ENCODE peak calls at places on chromosomes 7 and 10, in seven cellular contexts. X, G, Q, V, M, P and E are unnamed samples. For H3K4me1, the result is how much of the 10 kb centered on the place peaks cover.

GRCh38 chr7:102393467-102393866 is 2.7 kb upstream of the PRKRIP1 start:
- DNase-seq in X (no peak), G (no peak), Q (no peak), V (no peak), M (no peak), P (no peak), E (no peak)

GRCh38 chr7:34057956-34058355 is 152.6 kb downstream of the BMPER start:
- DNase-seq in X (no peak), G (no peak), Q (no peak), V (no peak), M (no peak), P (no peak), E (no peak)

GRCh38 chr10:34017281-34017680 is 682.8 kb upstream of the NRP1 start:
- DNase-seq in X (peak), G (no peak), Q (no peak), V (no peak), M (no peak), P (no peak), E (no peak)

GRCh38 chr7:142516038-142516501 is 233.2 kb upstream of the PRSS1 start:
- DNase-seq in X (peak), G (peak), Q (no peak), V (no peak), M (no peak), P (no peak), E (peak)

GRCh38 chr10:69377936-69378335 is 38.8 kb downstream of the TACR2 start:
- DNase-seq in X (no peak), G (no peak), Q (no peak), V (no peak), M (no peak), P (peak), E (no peak)

GRCh38 chr7:134562136-134562535 is 13.2 kb downstream of the AKR1B15 start:
- DNase-seq in X (no peak), G (no peak), Q (no peak), V (no peak), M (no peak), P (no peak), E (no peak)

GRCh38 chr7:43572516-43573049 is 10.3 kb upstream of the STK17A start:
- DNase-seq in X (no peak), G (no peak), Q (no peak), V (no peak), M (no peak), P (no peak), E (no peak)

GRCh38 chr7:80785961-80786360 is 132.9 kb downstream of the SEMA3C start:
- DNase-seq in X (no peak), G (no peak), Q (no peak), V (no peak), M (no peak), P (no peak), E (no peak)

GRCh38 chr7:106957766-106958165 is 86.7 kb upstream of the PRKAR2B start:
- DNase-seq in X (no peak), G (no peak), Q (no peak), V (no peak), M (no peak), P (no peak), E (no peak)

GRCh38 chr7:151125459-151125834 is 39.2 kb downstream of the AGAP3 start:
- DNase-seq in X (peak), G (peak), Q (no peak), V (no peak), M (peak), P (no peak), E (peak)

GRCh38 chr7:91140982-91141381 is 123.3 kb upstream of the FZD1 start:
- DNase-seq in X (peak), G (no peak), Q (no peak), V (no peak), M (no peak), P (no peak), E (no peak)

GRCh38 chr7:157827863-157828160 is 491.0 kb downstream of the DNAJB6 start:
- DNase-seq in X (no peak), G (no peak), Q (no peak), V (no peak), M (no peak), P (no peak), E (no peak)

GRCh38 chr7:73435471-73436009 is 2.0 kb downstream of the FZD9 start:
- DNase-seq in X (no peak), G (no peak), Q (no peak), V (no peak), M (no peak), P (no peak), E (no peak)

GRCh38 chr7:86939197-86939814 is 120.1 kb downstream of the ELAPOR2 start:
- DNase-seq in X (peak), G (peak), Q (no peak), V (no peak), M (no peak), P (no peak), E (peak)

GRCh38 chr7:145729701-145730100 is 386.9 kb upstream of the CNTNAP2 start:
- DNase-seq in X (no peak), G (no peak), Q (no peak), V (no peak), M (no peak), P (no peak), E (no peak)

GRCh38 chr10:42475168-42476098 is 162.9 kb downstream of the ZNF33B start:
- DNase-seq in X (no peak), G (no peak), Q (no peak), V (peak), M (peak), P (peak), E (no peak)

GRCh38 chr7:113664867-113665266 is 253.9 kb downstream of the PPP1R3A start:
- DNase-seq in X (no peak), G (no peak), Q (no peak), V (no peak), M (no peak), P (no peak), E (no peak)

GRCh38 chr7:25124485-25125136 is 449 bp downstream of the CYCS start:
- DNase-seq in X (peak), G (no peak), Q (peak), V (no peak), M (no peak), P (no peak), E (no peak)

GRCh38 chr7:22549667-22550513 is 49.9 kb upstream of the STEAP1B start:
- DNase-seq in X (peak), G (no peak), Q (no peak), V (no peak), M (no peak), P (no peak), E (no peak)

GRCh38 chr7:20539201-20539600 is 76.3 kb upstream of the ABCB5 start:
- DNase-seq in X (peak), G (no peak), Q (no peak), V (no peak), M (no peak), P (no peak), E (no peak)

GRCh38 chr7:145732521-145732920 is 384.1 kb upstream of the CNTNAP2 start:
- DNase-seq in X (no peak), G (no peak), Q (no peak), V (no peak), M (no peak), P (no peak), E (no peak)

GRCh38 chr7:48366096-48366495 is 194.8 kb downstream of the ABCA13 start:
- DNase-seq in X (no peak), G (no peak), Q (no peak), V (no peak), M (no peak), P (no peak), E (no peak)

GRCh38 chr10:14873090-14873760 is 5.4 kb upstream of the SUV39H2 start:
- DNase-seq in X (no peak), G (no peak), Q (no peak), V (no peak), M (no peak), P (no peak), E (no peak)

GRCh38 chr7:129769866-129770808 is 158.6 kb downstream of the NRF1 start:
- DNase-seq in X (no peak), G (no peak), Q (no peak), V (no peak), M (no peak), P (no peak), E (no peak)

GRCh38 chr10:127886371-127887051 is 6.2 kb downstream of the CLRN3 start:
- DNase-seq in X (no peak), G (no peak), Q (no peak), V (no peak), M (no peak), P (no peak), E (no peak)

GRCh38 chr10:33279276-33279675 is 55.2 kb downstream of the NRP1 start:
- DNase-seq in X (no peak), G (no peak), Q (no peak), V (no peak), M (no peak), P (no peak), E (no peak)

GRCh38 chr7:10910447-10910846 is 63.2 kb upstream of the PHF14 start:
- DNase-seq in X (no peak), G (no peak), Q (no peak), V (no peak), M (no peak), P (no peak), E (no peak)

GRCh38 chr10:3886191-3886590 is 101.2 kb upstream of the KLF6 start:
- DNase-seq in X (peak), G (no peak), Q (peak), V (peak), M (no peak), P (peak), E (no peak)

GRCh38 chr10:97207756-97208346 is 22.1 kb upstream of the SLIT1 start:
- DNase-seq in X (no peak), G (no peak), Q (no peak), V (no peak), M (no peak), P (no peak), E (no peak)

GRCh38 chr10:62166331-62167154 is 102.1 kb downstream of the RTKN2 start:
- DNase-seq in X (no peak), G (no peak), Q (no peak), V (peak), M (no peak), P (no peak), E (peak)

GRCh38 chr10:124603376-124604213 is 140.6 kb downstream of the FAM53B start:
- DNase-seq in X (no peak), G (no peak), Q (peak), V (peak), M (no peak), P (peak), E (no peak)

GRCh38 chr7:116271980-116272886 is 61.9 kb downstream of the TES start:
- DNase-seq in X (no peak), G (peak), Q (peak), V (peak), M (no peak), P (no peak), E (no peak)

GRCh38 chr7:2299131-2299829 is 15.0 kb downstream of the SNX8 start:
- DNase-seq in X (no peak), G (no peak), Q (no peak), V (peak), M (peak), P (no peak), E (no peak)

GRCh38 chr7:673681-674453 is 52.6 kb upstream of the DNAAF5 start:
- DNase-seq in X (no peak), G (no peak), Q (no peak), V (no peak), M (no peak), P (no peak), E (peak)

GRCh38 chr7:107661081-107661864 is 645 bp downstream of the SLC26A4 start:
- DNase-seq in X (peak), G (peak), Q (peak), V (peak), M (peak), P (peak), E (peak)

GRCh38 chr10:31921031-31921430 is 7.6 kb downstream of the ARHGAP12 start:
- DNase-seq in X (no peak), G (no peak), Q (no peak), V (no peak), M (no peak), P (no peak), E (no peak)

GRCh38 chr10:86289577-86289868 is 77.1 kb downstream of the GRID1 start:
- DNase-seq in X (no peak), G (no peak), Q (no peak), V (no peak), M (no peak), P (no peak), E (no peak)

GRCh38 chr7:67589178-67589577 is 592.5 kb downstream of the TYW1 start:
- DNase-seq in X (no peak), G (no peak), Q (no peak), V (no peak), M (no peak), P (no peak), E (no peak)

GRCh38 chr7:3510101-3511020 is 209.3 kb downstream of the SDK1 start:
- DNase-seq in X (no peak), G (no peak), Q (no peak), V (no peak), M (no peak), P (no peak), E (no peak)

GRCh38 chr10:28580825-28581224 is 47.9 kb downstream of the WAC start:
- DNase-seq in X (no peak), G (no peak), Q (no peak), V (no peak), M (no peak), P (no peak), E (no peak)

GRCh38 chr10:28585076-28585475 is 52.2 kb downstream of the WAC start:
- DNase-seq in X (no peak), G (no peak), Q (no peak), V (no peak), M (no peak), P (no peak), E (no peak)

GRCh38 chr10:28586176-28586575 is 53.3 kb downstream of the WAC start:
- DNase-seq in X (no peak), G (no peak), Q (no peak), V (no peak), M (no peak), P (no peak), E (no peak)

GRCh38 chr10:28578454-28578853 is 45.5 kb downstream of the WAC start:
- DNase-seq in X (no peak), G (no peak), Q (no peak), V (no peak), M (no peak), P (no peak), E (no peak)

DNA sequence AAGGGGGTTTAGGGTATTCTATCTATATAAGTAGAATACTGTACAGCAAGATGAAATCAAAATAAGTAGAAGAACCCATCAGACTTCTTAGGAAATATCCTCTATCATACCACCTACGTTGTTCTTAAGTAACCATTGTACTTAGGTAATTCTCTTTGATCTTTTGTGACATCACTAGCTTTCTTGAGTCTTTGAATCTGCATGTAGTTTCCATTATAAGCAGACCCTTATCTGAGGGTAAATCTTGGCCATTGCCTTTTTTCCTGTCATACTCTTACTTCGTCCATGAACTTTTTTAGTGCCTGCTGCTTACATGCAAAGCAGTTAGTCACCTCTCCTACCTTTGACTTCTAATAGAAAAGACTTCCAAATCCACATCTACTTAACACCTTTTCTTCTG is 49.0 kb downstream of the WAC start:
- DNase-seq in X (no peak), G (no peak), Q (no peak), V (no peak), M (no peak), P (no peak), E (no peak)
- H3K4me1 ChIP-seq in X (under half), G (under half), Q (under half), V (half or more), M (half or more), P (half or more), E (under half)

DNA sequence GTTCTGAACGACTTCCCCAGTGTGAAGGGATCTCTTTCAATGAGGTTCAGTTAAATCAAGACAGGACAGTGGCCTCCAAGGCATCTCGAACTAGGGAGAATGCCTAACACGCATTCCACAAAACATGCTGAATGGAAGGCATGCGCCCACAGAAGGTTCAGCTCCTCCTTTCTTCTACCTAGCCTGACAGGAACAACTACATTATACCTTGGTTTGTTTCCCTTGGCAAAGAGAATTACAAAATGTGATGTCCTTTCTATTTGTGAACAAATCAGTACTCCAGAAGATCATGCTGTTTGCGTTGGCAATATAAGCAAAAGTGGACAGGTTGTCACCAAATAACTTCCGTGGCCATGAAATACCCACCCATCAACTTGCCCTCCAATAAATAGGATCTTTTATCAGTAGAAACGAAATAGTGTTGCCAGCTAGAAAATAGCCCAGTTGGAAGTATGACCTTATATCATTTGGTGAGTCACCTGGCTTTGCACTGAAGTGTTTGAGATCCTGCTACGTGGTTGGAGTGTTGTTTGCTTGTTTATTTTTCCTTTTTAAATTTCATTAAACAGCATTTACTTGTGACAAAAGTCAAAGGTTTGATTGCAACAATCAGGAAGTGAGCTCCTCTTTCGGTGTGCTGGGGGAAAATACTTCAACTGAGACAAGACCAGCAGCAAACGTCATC is 117.0 kb upstream of the FAM204A start:
- DNase-seq in X (no peak), G (peak), Q (no peak), V (no peak), M (no peak), P (no peak), E (no peak)
- H3K4me3 ChIP-seq in X (no peak), G (no peak), Q (no peak), V (no peak), M (peak), P (no peak), E (no peak)

GRCh38 chr10:480498-480927 is 209.0 kb downstream of the DIP2C start:
- DNase-seq in X (no peak), G (no peak), Q (no peak), V (no peak), M (no peak), P (no peak), E (no peak)
- TF ChIP-seq CTCF in X (no peak), G (no peak), Q (no peak), V (no peak), M (no peak), P (no peak), E (no peak)

DNA sequence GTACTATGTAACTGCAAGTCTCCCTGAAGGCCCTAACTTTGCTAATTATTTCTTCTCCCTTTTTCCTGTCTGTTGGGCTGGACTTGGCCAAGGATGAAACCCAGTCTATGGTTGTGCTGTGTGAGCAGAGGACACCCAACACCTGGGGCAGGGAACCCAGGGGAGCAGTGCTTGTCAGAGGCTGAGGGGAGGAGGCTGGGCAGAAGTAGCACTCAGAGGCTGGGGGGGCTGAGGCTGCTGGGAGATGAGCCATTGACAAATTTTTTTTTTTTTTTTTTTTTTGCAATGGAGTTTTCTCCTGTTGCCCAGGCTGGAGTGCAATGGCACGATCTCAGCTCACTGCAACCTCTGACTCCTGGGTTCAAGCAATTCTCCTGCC is 28.5 kb downstream of the TRIM8 start:
- DNase-seq in X (no peak), G (no peak), Q (no peak), V (no peak), M (no peak), P (no peak), E (no peak)
- H3K4me1 ChIP-seq in X (half or more), G (under half), Q (under half), V (under half), M (half or more), P (half or more), E (under half)

GRCh38 chr10:83612050-83612449 is 527.3 kb upstream of the GHITM start:
- DNase-seq in X (no peak), G (no peak), Q (no peak), V (no peak), M (no peak), P (no peak), E (no peak)

GRCh38 chr10:83603708-83604107 is 535.6 kb upstream of the GHITM start:
- DNase-seq in X (no peak), G (no peak), Q (no peak), V (no peak), M (no peak), P (no peak), E (no peak)

GRCh38 chr10:83605783-83606182 is 533.5 kb upstream of the GHITM start:
- DNase-seq in X (no peak), G (no peak), Q (no peak), V (no peak), M (no peak), P (no peak), E (no peak)

GRCh38 chr10:83607959-83608745 is 531.2 kb upstream of the GHITM start:
- DNase-seq in X (no peak), G (no peak), Q (no peak), V (no peak), M (no peak), P (no peak), E (no peak)

GRCh38 chr10:83606275-83606674 is 533.0 kb upstream of the GHITM start:
- DNase-seq in X (peak), G (no peak), Q (no peak), V (no peak), M (no peak), P (no peak), E (no peak)
- H3K4me3 ChIP-seq in X (no peak), G (no peak), Q (no peak), V (no peak), M (no peak), P (no peak), E (no peak)

GRCh38 chr10:70430489-70431445 is 10.7 kb downstream of the NODAL start:
- DNase-seq in X (peak), G (peak), Q (peak), V (peak), M (no peak), P (no peak), E (no peak)
- TF ChIP-seq CTCF in X (peak), G (no peak), Q (no peak), V (peak), M (peak), P (peak), E (no peak)

GRCh38 chr10:7789390-7789789 is 1.4 kb downstream of the ATP5F1C start:
- DNase-seq in X (no peak), G (no peak), Q (no peak), V (no peak), M (no peak), P (no peak), E (no peak)

GRCh38 chr10:7794627-7795026 is 6.7 kb downstream of the ATP5F1C start:
- DNase-seq in X (no peak), G (no peak), Q (no peak), V (no peak), M (no peak), P (no peak), E (no peak)

GRCh38 chr10:7795605-7796004 is 7.6 kb downstream of the ATP5F1C start:
- DNase-seq in X (no peak), G (no peak), Q (no peak), V (no peak), M (no peak), P (no peak), E (no peak)

GRCh38 chr10:7788640-7789335 is 811 bp downstream of the ATP5F1C start:
- DNase-seq in X (peak), G (no peak), Q (no peak), V (no peak), M (no peak), P (no peak), E (peak)

GRCh38 chr10:7792541-7792940 is 4.6 kb downstream of the ATP5F1C start:
- DNase-seq in X (no peak), G (no peak), Q (no peak), V (no peak), M (no peak), P (no peak), E (no peak)
- H3K4me1 ChIP-seq in X (under half), G (under half), Q (under half), V (half or more), M (half or more), P (half or more), E (under half)

GRCh38 chr10:28940158-28940888 is 263.0 kb downstream of the BAMBI start:
- DNase-seq in X (no peak), G (no peak), Q (no peak), V (no peak), M (no peak), P (no peak), E (no peak)
- H3K4me3 ChIP-seq in X (peak), G (no peak), Q (no peak), V (no peak), M (no peak), P (no peak), E (no peak)